ENCODE peak calls at places on chromosome 4, in four cellular contexts. R is effector memory CD8-positive, alpha-beta T cell; J is Daoy; S is activated T-helper 1 cell treated with Interleukin-2 at 50 U/mL for 16 hours. L is an unnamed sample.

GRCh38 chr4:3660086-3660927 is 105.9 kb upstream of the ADRA2C start:
- DNase-seq in R (no peak), J (no peak), S (no peak), L (no peak)

GRCh38 chr4:7827566-7827965 is 112.1 kb downstream of the AFAP1 start:
- DNase-seq in R (no peak), J (no peak), S (no peak), L (no peak)

GRCh38 chr4:152678841-152679240 is 956 bp downstream of the TMEM154 start:
- DNase-seq in R (no peak), J (no peak), S (no peak), L (no peak)

GRCh38 chr4:118282692-118283091 is 70.1 kb downstream of the PRSS12 start:
- DNase-seq in R (no peak), J (peak; percentile 45), S (no peak), L (peak; percentile 71)

GRCh38 chr4:154416183-154416543 is 75.4 kb downstream of the DCHS2 start:
- DNase-seq in R (no peak), J (peak; percentile 11), S (no peak), L (peak; percentile 24)

GRCh38 chr4:1904042-1904441 is 32.8 kb downstream of the NSD2 start:
- DNase-seq in R (no peak), J (no peak), S (no peak), L (no peak)

GRCh38 chr4:186104114-186104894 is at the start of gene FAM149A:
- DNase-seq in R (peak; percentile 40), J (peak; percentile 26), S (peak; percentile 4), L (peak; percentile 77)

GRCh38 chr4:100694467-100694866 is 176.6 kb upstream of the EMCN start:
- DNase-seq in R (no peak), J (no peak), S (no peak), L (no peak)

GRCh38 chr4:169037491-169037890 is 27.4 kb upstream of the CBR4 start:
- DNase-seq in R (no peak), J (no peak), S (no peak), L (no peak)

GRCh38 chr4:17336524-17336941 is 175.4 kb downstream of the QDPR start:
- DNase-seq in R (peak; percentile 47), J (peak; percentile 2), S (peak; percentile 59), L (peak; percentile 64)

GRCh38 chr4:141614878-141615586 is 21.4 kb upstream of the IL15 start:
- DNase-seq in R (no peak), J (no peak), S (no peak), L (peak; percentile 36)

GRCh38 chr4:95548738-95549245 is at the start of gene UNC5C:
- DNase-seq in R (no peak), J (peak; percentile 32), S (no peak), L (peak; percentile 51)

GRCh38 chr4:55808187-55808586 is 11.4 kb upstream of the EXOC1L start:
- DNase-seq in R (no peak), J (no peak), S (no peak), L (no peak)

GRCh38 chr4:46442963-46443362 is 53.0 kb upstream of the GABRA2 start:
- DNase-seq in R (no peak), J (no peak), S (no peak), L (no peak)

GRCh38 chr4:65521666-65522065 is 148.6 kb downstream of the EPHA5 start:
- DNase-seq in R (no peak), J (no peak), S (no peak), L (no peak)

GRCh38 chr4:98794565-98795205 is 134.2 kb downstream of the EIF4E start:
- DNase-seq in R (no peak), J (peak; percentile 23), S (no peak), L (no peak)

GRCh38 chr4:67556426-67556825 is 2.1 kb upstream of the STAP1 start:
- DNase-seq in R (no peak), J (no peak), S (no peak), L (no peak)

GRCh38 chr4:7815562-7815961 is 124.1 kb downstream of the AFAP1 start:
- DNase-seq in R (no peak), J (peak; percentile 43), S (no peak), L (no peak)

GRCh38 chr4:105387466-105387865 is 86.4 kb downstream of the PPA2 start:
- DNase-seq in R (no peak), J (no peak), S (no peak), L (no peak)

GRCh38 chr4:166435449-166435848 is 562.4 kb downstream of the TLL1 start:
- DNase-seq in R (no peak), J (peak; percentile 75), S (no peak), L (no peak)

GRCh38 chr4:41287852-41288251 is 31.1 kb downstream of the UCHL1 start:
- DNase-seq in R (no peak), J (peak; percentile 43), S (no peak), L (no peak)

GRCh38 chr4:169657470-169658107 is 37.2 kb downstream of the CLCN3 start:
- DNase-seq in R (no peak), J (no peak), S (no peak), L (no peak)